ENCODE peak calls at places on chromosomes 6 and 20, in five cellular contexts. Q, F, J, P and G are unnamed samples.

GRCh38 chr6:110547266-110547964 is 71.0 kb upstream of the SLC22A16 start:
- DNase-seq in Q (no peak), F (no peak), J (no peak), P (no peak), G (peak; percentile 0)

GRCh38 chr6:54010340-54011276 is 100.6 kb upstream of the MLIP start:
- DNase-seq in Q (no peak), F (no peak), J (no peak), P (no peak), G (peak; percentile 18)

GRCh38 chr6:72497186-72497585 is 124.7 kb upstream of the KCNQ5 start:
- DNase-seq in Q (no peak), F (no peak), J (no peak), P (no peak), G (no peak)

GRCh38 chr6:31707701-31708100 is 1.0 kb downstream of the LY6G6F start:
- DNase-seq in Q (no peak), F (no peak), J (no peak), P (no peak), G (no peak)

GRCh38 chr6:73227606-73228255 is 2.4 kb upstream of the KHDC1L start:
- DNase-seq in Q (no peak), F (no peak), J (no peak), P (no peak), G (no peak)

GRCh38 chr6:161498359-161498758 is 224.5 kb upstream of the AGPAT4 start:
- DNase-seq in Q (no peak), F (peak; percentile 25), J (no peak), P (peak; percentile 68), G (peak; percentile 23)

GRCh38 chr6:107607109-107607508 is 117.2 kb downstream of the SOBP start:
- DNase-seq in Q (peak; percentile 57), F (no peak), J (no peak), P (no peak), G (peak; percentile 71)

GRCh38 chr20:38286586-38287502 is 17.1 kb upstream of the BPI start:
- DNase-seq in Q (no peak), F (peak; percentile 79), J (peak; percentile 42), P (no peak), G (peak; percentile 31)

GRCh38 chr6:16286151-16286522 is 47.8 kb downstream of the GMPR start:
- DNase-seq in Q (peak; percentile 31), F (peak; percentile 76), J (no peak), P (peak; percentile 39), G (peak; percentile 66)

GRCh38 chr6:143867236-143867635 is 3.0 kb downstream of the ZC2HC1B start:
- DNase-seq in Q (no peak), F (no peak), J (no peak), P (no peak), G (no peak)
- TF ChIP-seq POLR2A in Q (no peak), F (no peak), J (no peak), P (no peak), G (no peak)

DNA sequence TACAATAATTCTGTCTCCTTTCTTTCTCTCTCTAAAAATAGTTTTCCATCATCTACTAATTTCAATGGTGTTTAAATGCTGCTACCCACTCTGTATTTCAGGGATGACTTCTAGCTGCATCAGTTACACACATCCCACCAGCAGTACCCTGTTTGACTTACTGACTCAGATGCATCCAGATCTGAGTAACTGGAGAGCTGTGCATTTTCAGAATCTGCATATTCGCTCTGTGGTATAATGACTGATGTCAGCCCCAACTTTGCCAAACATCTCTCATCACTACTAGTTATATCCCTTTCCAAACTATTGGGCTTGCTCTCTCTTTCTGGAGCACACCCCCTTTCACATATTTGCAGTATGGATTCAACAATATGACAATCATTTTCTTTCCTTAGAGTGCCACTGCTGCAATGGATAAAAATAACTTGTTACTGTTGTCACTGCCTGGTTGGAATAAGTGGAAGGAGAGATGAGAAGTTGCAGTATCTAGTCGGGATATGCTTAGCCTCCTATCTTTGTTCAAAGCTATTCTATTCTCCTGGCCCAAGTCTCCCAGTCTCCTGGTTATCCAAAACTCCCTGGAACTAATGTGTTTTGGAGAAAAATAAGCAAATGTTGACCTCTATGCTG is 3.3 kb upstream of the RSPO3 start:
- DNase-seq in Q (no peak), F (no peak), J (no peak), P (no peak), G (no peak)
- TF ChIP-seq POLR2A in Q (no peak), F (no peak), J (no peak), P (no peak), G (no peak)

GRCh38 chr6:75612434-75612833 is 10.8 kb downstream of the SENP6 start:
- DNase-seq in Q (no peak), F (no peak), J (no peak), P (no peak), G (no peak)

GRCh38 chr6:75612921-75613534 is 11.3 kb downstream of the SENP6 start:
- DNase-seq in Q (no peak), F (no peak), J (no peak), P (no peak), G (no peak)

GRCh38 chr6:75609639-75610590 is 8.2 kb downstream of the SENP6 start:
- DNase-seq in Q (no peak), F (no peak), J (no peak), P (no peak), G (no peak)

GRCh38 chr6:75611011-75611701 is 9.5 kb downstream of the SENP6 start:
- DNase-seq in Q (no peak), F (peak; percentile 26), J (no peak), P (no peak), G (no peak)

DNA sequence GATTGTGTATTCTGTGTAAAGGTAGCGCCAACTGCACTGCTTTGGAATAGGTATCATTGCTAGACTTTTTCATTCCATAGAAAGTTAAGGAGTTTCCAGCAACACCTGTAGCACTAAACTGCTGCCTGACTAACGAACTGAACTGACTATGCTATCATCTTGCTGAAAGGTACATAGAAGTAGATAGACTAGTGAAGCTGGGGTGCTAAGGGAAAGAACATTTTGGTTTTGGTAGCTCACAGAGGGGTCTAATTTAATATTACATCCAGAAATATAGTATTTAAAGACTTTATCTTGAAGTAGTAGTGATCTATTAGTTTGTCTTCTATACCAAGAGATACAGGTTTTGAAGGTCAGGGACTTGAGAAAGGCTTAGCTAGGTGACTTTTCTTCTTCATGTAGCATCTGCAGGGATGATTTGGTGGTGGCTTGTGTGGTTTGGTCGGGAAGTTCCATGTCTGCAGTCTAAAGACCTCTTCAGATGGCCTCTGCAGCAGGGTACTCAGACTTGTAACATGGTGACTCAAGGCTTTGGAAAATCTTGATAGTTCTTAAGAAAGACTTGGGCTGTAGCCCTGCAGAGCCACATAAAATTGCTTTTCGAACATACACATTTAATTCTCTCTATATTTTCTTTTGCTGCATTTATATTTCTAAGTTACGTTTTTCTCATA is 10.2 kb downstream of the SENP6 start:
- DNase-seq in Q (no peak), F (peak; percentile 58), J (no peak), P (no peak), G (no peak)
- TF ChIP-seq POLR2A in Q (no peak), F (no peak), J (no peak), P (no peak), G (no peak)

DNA sequence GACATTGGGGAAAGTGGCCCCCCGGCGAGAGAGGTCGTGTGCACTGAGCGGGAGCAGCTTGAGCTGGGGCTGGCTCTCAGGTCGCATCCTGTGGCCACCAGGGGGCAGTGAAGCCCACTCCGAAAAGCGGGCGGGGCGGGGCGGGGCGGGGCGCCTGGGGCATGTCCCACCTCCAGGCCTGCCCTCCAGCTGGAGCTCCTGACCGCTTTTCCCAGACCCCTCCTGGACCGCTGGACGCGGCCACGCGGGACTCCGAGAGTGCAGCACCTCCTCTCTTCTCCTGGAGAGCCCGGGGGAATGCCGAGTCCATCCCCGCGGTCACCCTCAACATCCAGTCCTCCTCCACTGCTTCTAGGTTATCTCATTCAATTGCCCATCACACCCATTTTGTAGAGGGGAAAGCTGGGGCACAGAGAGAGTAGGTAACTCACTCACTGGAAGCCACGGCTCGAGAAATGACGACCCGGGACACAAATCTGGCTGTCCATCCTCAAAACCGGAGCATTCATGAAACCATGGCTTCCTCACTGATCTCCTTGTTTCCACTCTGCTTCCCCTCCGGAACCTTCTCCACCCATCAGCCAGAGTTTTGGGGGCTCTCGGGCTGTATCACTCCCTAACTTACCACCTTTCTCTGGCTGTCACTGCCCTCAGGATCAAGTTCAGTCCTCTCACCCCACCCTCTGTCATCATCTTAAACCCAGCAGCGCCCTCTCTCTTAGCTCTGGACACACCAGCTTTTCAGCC is 24.1 kb downstream of the COX4I2 start:
- DNase-seq in Q (peak; percentile 82), F (peak; percentile 77), J (peak; percentile 72), P (peak; percentile 83), G (peak; percentile 88)
- TF ChIP-seq POLR2A in Q (peak; percentile 54), F (no peak), J (peak; percentile 69), P (peak; percentile 38), G (no peak)

GRCh38 chr6:26521485-26522391 is 16.4 kb upstream of the HMGN4 start:
- DNase-seq in Q (peak; percentile 84), F (peak; percentile 89), J (peak; percentile 53), P (peak; percentile 90), G (peak; percentile 81)
- TF ChIP-seq POLR2A in Q (no peak), F (no peak), J (peak; percentile 30), P (peak; percentile 61), G (no peak)